ENCODE peak calls at places on chromosomes 1 and 21, in nine cellular contexts. X is endothelial cell of umbilical vein, O is spleen, H is GM12891, D is HCT116, T is prostate gland, E is SK-N-SH, U is sigmoid colon, V is GM23338. W is an unnamed sample.

GRCh38 chr1:18632711-18633427 is 2.2 kb downstream of the PAX7 start:
- DNase-seq in V (peak), X (no peak), U (no peak), O (peak), D (no peak), T (no peak), H (no peak), E (peak), W (no peak)

GRCh38 chr1:183235503-183235902 is 49.4 kb downstream of the LAMC2 start:
- DNase-seq in H (no peak), V (no peak), O (no peak), E (no peak), D (no peak), T (no peak), X (no peak), U (no peak), W (no peak)

GRCh38 chr21:43697758-43698643 is 20.9 kb upstream of the PDXK start:
- DNase-seq in U (no peak), V (no peak), X (no peak), T (no peak), O (peak), E (no peak), D (no peak), H (no peak), W (no peak)

GRCh38 chr1:107196973-107197562 is 56.2 kb downstream of the NTNG1 start:
- DNase-seq in D (peak), O (no peak), V (peak), U (no peak), T (no peak), E (no peak), X (no peak), H (peak), W (no peak)

GRCh38 chr1:223062177-223062576 is 80.9 kb downstream of the TLR5 start:
- DNase-seq in D (no peak), U (no peak), O (no peak), H (no peak), E (no peak), X (no peak), T (no peak), V (no peak), W (no peak)

GRCh38 chr1:16607433-16607851 is 5.9 kb downstream of the NBPF1 start:
- DNase-seq in O (peak), H (no peak), T (no peak), X (no peak), V (no peak), E (no peak), U (peak), D (no peak), W (no peak)

GRCh38 chr1:50172299-50172698 is 63.6 kb downstream of the ELAVL4 start:
- DNase-seq in E (no peak), V (no peak), T (no peak), O (no peak), H (no peak), X (no peak), U (no peak), D (no peak), W (no peak)

GRCh38 chr1:93616221-93616995 is 65.2 kb downstream of the BCAR3 start:
- DNase-seq in O (no peak), D (no peak), X (no peak), T (no peak), H (no peak), V (no peak), E (no peak), U (peak), W (no peak)

GRCh38 chr1:112544011-112544688 is 35.4 kb downstream of the WNT2B start:
- DNase-seq in E (no peak), V (no peak), X (peak), O (no peak), T (no peak), U (no peak), D (peak), H (no peak), W (no peak)

GRCh38 chr1:50978852-50979781 is 9.1 kb downstream of the CDKN2C start:
- DNase-seq in U (no peak), H (no peak), D (no peak), T (no peak), O (no peak), X (no peak), E (peak), V (no peak), W (no peak)

GRCh38 chr1:185860316-185860715 is 126.1 kb downstream of the HMCN1 start:
- DNase-seq in O (no peak), H (no peak), T (no peak), U (no peak), X (no peak), V (no peak), D (no peak), E (no peak), W (no peak)

GRCh38 chr1:6949991-6950765 is 164.9 kb downstream of the CAMTA1 start:
- DNase-seq in D (no peak), H (no peak), U (no peak), E (peak), O (no peak), V (no peak), T (no peak), X (no peak), W (no peak)

GRCh38 chr1:167221126-167221803 is 579 bp downstream of the POU2F1 start:
- DNase-seq in D (no peak), V (peak), U (no peak), E (peak), X (peak), T (peak), H (no peak), O (peak), W (peak)

GRCh38 chr1:73644198-73644597 is 553.8 kb downstream of the LRRIQ3 start:
- DNase-seq in T (no peak), V (no peak), D (no peak), U (no peak), X (no peak), H (no peak), E (no peak), O (no peak), W (no peak)

DNA sequence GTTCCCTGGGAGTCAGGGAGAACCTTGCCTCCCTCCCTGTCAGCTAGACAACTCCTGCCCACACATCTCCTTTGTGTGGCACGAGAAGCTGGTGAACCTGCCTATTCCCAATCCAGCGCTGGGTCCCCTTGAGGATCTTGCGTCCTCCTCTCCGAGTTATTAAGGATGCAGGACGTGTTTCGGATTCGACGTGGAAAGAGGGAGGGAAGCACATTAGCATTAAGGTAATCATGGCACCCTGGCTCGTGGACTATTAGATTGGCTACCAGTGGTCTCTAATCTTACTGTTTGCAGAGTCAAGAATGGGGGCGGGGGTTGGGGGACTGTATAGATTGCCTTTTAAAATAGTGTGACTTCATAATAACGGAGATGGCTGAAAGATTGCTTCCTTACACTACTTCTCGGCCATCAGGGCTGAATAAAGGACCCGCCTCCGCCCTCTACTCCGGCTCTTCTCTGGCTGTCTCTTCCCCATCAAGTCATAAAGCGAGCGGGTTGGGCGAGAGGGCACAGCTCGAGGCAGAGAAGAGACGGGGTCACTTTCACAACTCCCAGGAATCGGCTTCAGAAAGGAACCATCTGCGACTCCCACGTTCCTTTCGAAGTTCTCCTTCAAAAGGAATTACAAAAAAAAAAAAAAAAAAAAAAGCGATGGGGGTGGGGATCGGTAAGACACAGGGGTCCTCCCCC is 1.7 kb downstream of the LRRC7 start:
- DNase-seq in E (peak), T (no peak), V (peak), O (no peak), H (no peak), D (no peak), X (peak), U (no peak), W (no peak)
- TF ChIP-seq POLR2AphosphoS5 in E (no peak), T (no peak), V (no peak), O (no peak), H (no peak), D (no peak), X (no peak), U (no peak), W (no peak)

GRCh38 chr1:151006331-151007052 is at the start of gene MINDY1:
- DNase-seq in O (peak), T (peak), X (peak), E (peak), V (peak), U (peak), D (peak), H (no peak), W (no peak)
- TF ChIP-seq POLR2AphosphoS5 in O (peak), T (peak), X (no peak), E (peak), V (no peak), U (peak), D (no peak), H (no peak), W (no peak)

DNA sequence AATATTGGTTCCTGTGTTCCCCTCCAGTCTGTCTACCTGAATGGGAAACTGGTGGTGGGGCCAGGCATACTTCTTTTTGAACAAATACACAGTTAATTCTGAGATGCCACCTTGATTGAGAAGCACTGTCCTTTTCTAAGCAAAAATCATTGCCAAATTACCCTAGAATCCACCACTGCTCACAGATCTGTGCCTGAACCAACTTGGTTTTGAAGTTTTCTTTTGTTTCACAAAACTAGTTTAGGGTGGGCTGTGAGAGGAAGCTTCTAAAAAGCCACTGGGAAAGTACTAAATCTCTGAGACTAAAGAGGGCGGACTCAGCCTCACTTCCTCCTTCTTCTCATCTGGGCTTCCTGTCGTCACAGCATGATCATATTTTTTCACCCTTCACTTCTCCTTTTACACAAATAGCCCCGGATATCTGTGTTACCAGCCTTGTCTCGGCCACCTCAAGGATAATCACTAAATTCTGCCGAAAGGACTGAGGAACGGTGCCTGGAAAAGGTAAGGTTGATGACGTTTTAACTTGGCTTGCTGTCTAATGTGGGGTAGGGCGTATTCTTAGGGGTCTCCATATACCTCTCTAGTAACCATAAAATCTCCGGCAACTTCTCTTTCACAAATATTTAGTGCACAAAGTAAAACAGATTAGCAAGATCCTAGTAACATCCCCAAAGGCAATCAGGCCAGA is at the start of gene CD53:
- DNase-seq in E (no peak), O (no peak), U (no peak), X (no peak), D (no peak), H (no peak), T (no peak), V (no peak), W (no peak)
- TF ChIP-seq POLR2AphosphoS5 in E (no peak), O (peak), U (peak), X (no peak), D (no peak), H (peak), T (no peak), V (no peak), W (peak)

GRCh38 chr1:234899041-234899787 is 229.4 kb downstream of the TOMM20 start:
- DNase-seq in U (peak), H (no peak), D (no peak), O (no peak), T (no peak), E (no peak), V (no peak), X (peak), W (no peak)
- TF ChIP-seq POLR2AphosphoS5 in U (no peak), H (no peak), D (no peak), O (no peak), T (no peak), E (no peak), V (no peak), X (no peak), W (no peak)

DNA sequence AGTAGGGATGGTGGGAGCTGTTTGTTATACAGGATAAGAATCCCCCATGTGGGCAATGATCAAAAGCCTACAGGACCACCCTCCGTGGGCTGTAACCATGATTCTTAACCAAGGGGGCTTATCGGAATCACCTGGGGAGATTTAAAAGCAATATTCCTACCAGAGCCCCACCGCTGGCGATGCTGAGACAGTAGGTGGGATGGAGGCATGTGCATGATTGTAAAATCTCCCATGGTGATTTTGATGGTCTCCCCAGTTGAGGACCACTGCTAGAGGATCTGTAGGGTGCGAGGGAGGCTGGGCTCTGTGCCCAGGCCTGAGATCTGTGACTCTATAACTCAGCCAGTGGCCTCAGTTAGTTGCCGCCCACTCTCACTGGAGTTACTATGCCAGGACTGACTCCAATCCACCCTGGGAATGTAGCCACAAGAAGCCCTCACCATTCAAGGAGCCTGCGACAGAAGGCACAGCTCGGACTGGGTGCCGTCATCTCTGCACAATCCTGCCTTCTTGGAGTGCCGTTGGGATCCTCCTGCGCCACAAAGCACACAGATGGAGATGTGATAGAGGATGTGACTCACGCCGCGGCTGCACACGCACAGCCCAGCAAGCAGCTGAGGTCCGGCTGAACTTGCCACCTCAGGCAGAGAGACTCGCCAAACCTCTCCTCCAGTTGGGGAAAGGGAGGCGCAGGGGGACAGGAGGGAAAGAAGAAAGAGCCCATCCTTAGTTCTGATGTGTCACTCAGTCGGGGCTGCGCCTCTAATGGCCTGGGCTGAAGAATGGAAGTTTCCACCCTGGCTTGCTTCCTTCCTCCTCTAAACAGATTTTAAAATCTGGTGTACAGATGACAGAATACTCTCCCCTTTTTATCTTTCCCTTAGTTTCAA is 26.5 kb downstream of the AKNAD1 start:
- DNase-seq in V (peak), T (peak), D (peak), E (peak), H (no peak), U (peak), O (peak), X (peak), W (no peak)
- TF ChIP-seq POLR2AphosphoS5 in V (no peak), T (peak), D (peak), E (peak), H (no peak), U (peak), O (peak), X (peak), W (no peak)

GRCh38 chr1:208332036-208332773 is 88.0 kb upstream of the PLXNA2 start:
- DNase-seq in E (no peak), D (no peak), H (no peak), T (no peak), O (no peak), U (no peak), X (no peak), V (no peak), W (no peak)
- TF ChIP-seq POLR2AphosphoS5 in E (no peak), D (no peak), H (no peak), T (no peak), O (no peak), U (no peak), X (no peak), V (no peak), W (no peak)

DNA sequence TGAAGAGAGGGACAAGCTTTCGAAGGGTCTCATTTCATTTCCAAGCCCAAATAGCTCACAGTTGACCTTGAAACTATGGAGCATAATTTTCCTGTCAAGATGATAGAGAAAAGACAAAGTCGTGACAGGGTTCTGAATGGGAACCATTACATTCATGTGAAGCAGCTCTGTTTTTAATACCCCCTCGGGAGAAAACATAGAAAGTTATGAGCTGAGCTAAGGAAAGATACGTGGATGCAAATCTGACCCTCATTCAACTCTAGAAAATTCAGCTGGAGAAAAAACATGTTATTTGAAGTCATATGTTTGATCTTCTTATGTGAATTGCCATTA is 48.0 kb upstream of the LRRC52 start:
- DNase-seq in T (no peak), E (no peak), U (no peak), D (no peak), H (no peak), O (no peak), V (no peak), X (no peak), W (no peak)
- TF ChIP-seq POLR2AphosphoS5 in T (no peak), E (no peak), U (no peak), D (no peak), H (no peak), O (no peak), V (no peak), X (no peak), W (no peak)